ENCODE peak calls at places on chromosomes 2 and 18, in eight cellular contexts. One of them, this sample, is unnamed.
A peak's percentile ranks its signal among the peaks of the same experiment; 100 is the strongest.

GRCh38 chr18:9346775-9347174 is 12.2 kb downstream of the TWSG1 start:
- DNase-seq in lower lobe of right lung: no peak
- DNase-seq in heart right ventricle: no peak
- DNase-seq in transverse colon: no peak
- DNase-seq in Karpas-422: no peak
- DNase-seq in aorta: no peak
- DNase-seq in endothelial cell of umbilical vein: no peak
- DNase-seq in ovary: no peak
- DNase-seq in this sample: no peak

GRCh38 chr2:109512076-109512475 is 101.7 kb downstream of the SEPTIN10 start:
- DNase-seq in lower lobe of right lung: no peak
- DNase-seq in heart right ventricle: no peak
- DNase-seq in transverse colon: no peak
- DNase-seq in Karpas-422: no peak
- DNase-seq in aorta: no peak
- DNase-seq in endothelial cell of umbilical vein: no peak
- DNase-seq in ovary: no peak
- DNase-seq in this sample: no peak

GRCh38 chr2:144472911-144473310 is 47.0 kb downstream of the ZEB2 start:
- DNase-seq in lower lobe of right lung: no peak
- DNase-seq in heart right ventricle: no peak
- DNase-seq in transverse colon: no peak
- DNase-seq in Karpas-422: no peak
- DNase-seq in aorta: no peak
- DNase-seq in endothelial cell of umbilical vein: no peak
- DNase-seq in ovary: no peak
- DNase-seq in this sample: no peak

GRCh38 chr2:217609952-217610351 is 392.8 kb downstream of the TNS1 start:
- DNase-seq in lower lobe of right lung: no peak
- DNase-seq in heart right ventricle: no peak
- DNase-seq in transverse colon: no peak
- DNase-seq in Karpas-422: no peak
- DNase-seq in aorta: no peak
- DNase-seq in endothelial cell of umbilical vein: no peak
- DNase-seq in ovary: no peak
- DNase-seq in this sample: no peak

GRCh38 chr18:63073481-63073880 is 246.1 kb downstream of the BCL2 start:
- DNase-seq in lower lobe of right lung: no peak
- DNase-seq in heart right ventricle: no peak
- DNase-seq in transverse colon: no peak
- DNase-seq in Karpas-422: peak; percentile 45
- DNase-seq in aorta: no peak
- DNase-seq in endothelial cell of umbilical vein: no peak
- DNase-seq in ovary: no peak
- DNase-seq in this sample: no peak

GRCh38 chr2:124778076-124778475 is 753.0 kb downstream of the CNTNAP5 start:
- DNase-seq in lower lobe of right lung: no peak
- DNase-seq in heart right ventricle: no peak
- DNase-seq in transverse colon: no peak
- DNase-seq in Karpas-422: no peak
- DNase-seq in aorta: no peak
- DNase-seq in endothelial cell of umbilical vein: no peak
- DNase-seq in ovary: no peak
- DNase-seq in this sample: no peak

GRCh38 chr2:65479528-65479927 is 47.1 kb upstream of the SPRED2 start:
- DNase-seq in lower lobe of right lung: no peak
- DNase-seq in heart right ventricle: peak; percentile 48
- DNase-seq in transverse colon: no peak
- DNase-seq in Karpas-422: no peak
- DNase-seq in aorta: no peak
- DNase-seq in endothelial cell of umbilical vein: no peak
- DNase-seq in ovary: no peak
- DNase-seq in this sample: no peak

GRCh38 chr18:51149605-51150429 is 47.7 kb downstream of the MEX3C start:
- DNase-seq in lower lobe of right lung: no peak
- DNase-seq in heart right ventricle: no peak
- DNase-seq in transverse colon: no peak
- DNase-seq in Karpas-422: no peak
- DNase-seq in aorta: no peak
- DNase-seq in endothelial cell of umbilical vein: no peak
- DNase-seq in ovary: no peak
- DNase-seq in this sample: no peak

GRCh38 chr2:49936965-49937364 is 782.6 kb upstream of the FSHR start:
- DNase-seq in lower lobe of right lung: no peak
- DNase-seq in heart right ventricle: no peak
- DNase-seq in transverse colon: no peak
- DNase-seq in Karpas-422: no peak
- DNase-seq in aorta: no peak
- DNase-seq in endothelial cell of umbilical vein: no peak
- DNase-seq in ovary: no peak
- DNase-seq in this sample: no peak

GRCh38 chr2:191222507-191222906 is 22.7 kb upstream of the MYO1B start:
- DNase-seq in lower lobe of right lung: no peak
- DNase-seq in heart right ventricle: peak; percentile 34
- DNase-seq in transverse colon: no peak
- DNase-seq in Karpas-422: no peak
- DNase-seq in aorta: no peak
- DNase-seq in endothelial cell of umbilical vein: no peak
- DNase-seq in ovary: no peak
- DNase-seq in this sample: no peak

GRCh38 chr18:31246460-31246859 is 71.5 kb upstream of the DSG1 start:
- DNase-seq in lower lobe of right lung: no peak
- DNase-seq in heart right ventricle: no peak
- DNase-seq in transverse colon: no peak
- DNase-seq in Karpas-422: peak; percentile 73
- DNase-seq in aorta: no peak
- DNase-seq in endothelial cell of umbilical vein: no peak
- DNase-seq in ovary: no peak
- DNase-seq in this sample: no peak
- H3K4me1 ChIP-seq in lower lobe of right lung: no peaks in the 10 kb centered on the region
- H3K4me1 ChIP-seq in heart right ventricle: peaks cover 10% of the 10 kb centered on the region
- H3K4me1 ChIP-seq in transverse colon: peaks cover 34% of the 10 kb centered on the region
- H3K4me1 ChIP-seq in Karpas-422: peaks cover 99% of the 10 kb centered on the region
- H3K4me1 ChIP-seq in aorta: no peaks in the 10 kb centered on the region
- H3K4me1 ChIP-seq in endothelial cell of umbilical vein: peaks cover 17% of the 10 kb centered on the region
- H3K4me1 ChIP-seq in ovary: no peaks in the 10 kb centered on the region
- H3K4me1 ChIP-seq in this sample: peaks cover 4% of the 10 kb centered on the region

DNA sequence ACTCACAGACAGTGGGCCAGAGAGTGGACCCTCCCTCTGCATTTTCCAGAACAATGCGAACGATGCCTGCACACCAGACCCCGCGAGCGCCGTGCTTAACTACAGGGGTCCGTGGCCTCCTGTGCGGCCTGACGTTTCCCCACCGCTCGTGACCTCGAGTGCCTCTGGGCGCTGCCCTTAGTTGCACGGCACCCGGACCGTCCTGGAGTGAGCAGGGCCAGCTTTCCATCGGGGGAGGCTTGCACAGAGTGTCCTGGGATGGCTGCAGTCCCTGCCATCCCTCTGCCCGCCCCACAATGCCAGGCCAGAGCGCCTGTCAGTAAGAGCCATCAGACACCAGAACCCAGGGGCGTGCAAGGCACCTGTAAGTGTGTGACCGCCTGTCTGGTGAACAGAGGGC is 217.0 kb downstream of the TWIST2 start:
- DNase-seq in lower lobe of right lung: peak; percentile 43
- DNase-seq in heart right ventricle: no peak
- DNase-seq in transverse colon: no peak
- DNase-seq in Karpas-422: no peak
- DNase-seq in aorta: no peak
- DNase-seq in endothelial cell of umbilical vein: no peak
- DNase-seq in ovary: no peak
- DNase-seq in this sample: no peak
- H3K27ac ChIP-seq in lower lobe of right lung: no peak overlapping the region
- H3K27ac ChIP-seq in heart right ventricle: no peak overlapping the region
- H3K27ac ChIP-seq in transverse colon: no peak overlapping the region
- H3K27ac ChIP-seq in Karpas-422: no peak overlapping the region
- H3K27ac ChIP-seq in aorta: no peak overlapping the region
- H3K27ac ChIP-seq in endothelial cell of umbilical vein: no peak overlapping the region
- H3K27ac ChIP-seq in ovary: no peak overlapping the region
- H3K27ac ChIP-seq in this sample: no peak overlapping the region

GRCh38 chr18:73952296-73952946 is 195.2 kb downstream of the FBXO15 start:
- DNase-seq in lower lobe of right lung: no peak
- DNase-seq in heart right ventricle: no peak
- DNase-seq in transverse colon: no peak
- DNase-seq in Karpas-422: no peak
- DNase-seq in aorta: no peak
- DNase-seq in endothelial cell of umbilical vein: no peak
- DNase-seq in ovary: no peak
- DNase-seq in this sample: no peak

GRCh38 chr18:73950116-73950705 is 197.4 kb downstream of the FBXO15 start:
- DNase-seq in lower lobe of right lung: no peak
- DNase-seq in heart right ventricle: no peak
- DNase-seq in transverse colon: no peak
- DNase-seq in Karpas-422: no peak
- DNase-seq in aorta: no peak
- DNase-seq in endothelial cell of umbilical vein: no peak
- DNase-seq in ovary: no peak
- DNase-seq in this sample: no peak

GRCh38 chr18:73959341-73959740 is 188.3 kb downstream of the FBXO15 start:
- DNase-seq in lower lobe of right lung: no peak
- DNase-seq in heart right ventricle: no peak
- DNase-seq in transverse colon: no peak
- DNase-seq in Karpas-422: no peak
- DNase-seq in aorta: no peak
- DNase-seq in endothelial cell of umbilical vein: no peak
- DNase-seq in ovary: no peak
- DNase-seq in this sample: no peak

GRCh38 chr18:73948497-73948896 is 199.1 kb downstream of the FBXO15 start:
- DNase-seq in lower lobe of right lung: no peak
- DNase-seq in heart right ventricle: no peak
- DNase-seq in transverse colon: no peak
- DNase-seq in Karpas-422: no peak
- DNase-seq in aorta: no peak
- DNase-seq in endothelial cell of umbilical vein: no peak
- DNase-seq in ovary: no peak
- DNase-seq in this sample: no peak

DNA sequence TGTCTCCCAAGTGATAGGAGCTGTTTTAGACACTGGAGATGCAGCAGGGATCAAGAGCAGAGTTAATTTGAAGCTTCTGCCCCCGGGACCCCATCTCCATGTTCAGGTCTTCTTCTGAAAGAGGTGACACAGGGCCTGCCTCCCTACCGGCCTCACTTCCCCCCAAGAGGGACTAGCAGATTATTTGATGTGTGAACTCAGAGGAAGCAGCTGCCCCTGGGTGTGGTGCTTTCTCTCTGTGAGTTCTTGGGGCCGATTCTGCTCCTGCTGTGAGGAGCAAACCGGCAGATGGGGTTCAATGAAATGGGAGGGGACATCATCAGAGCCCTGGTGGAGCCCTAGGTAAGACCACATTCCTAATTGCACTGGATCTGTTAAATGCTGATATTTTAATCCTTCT is 193.4 kb downstream of the FBXO15 start:
- DNase-seq in lower lobe of right lung: no peak
- DNase-seq in heart right ventricle: no peak
- DNase-seq in transverse colon: no peak
- DNase-seq in Karpas-422: no peak
- DNase-seq in aorta: no peak
- DNase-seq in endothelial cell of umbilical vein: no peak
- DNase-seq in ovary: no peak
- DNase-seq in this sample: no peak
- H3K4me1 ChIP-seq in lower lobe of right lung: no peaks in the 10 kb centered on the region
- H3K4me1 ChIP-seq in heart right ventricle: no peaks in the 10 kb centered on the region
- H3K4me1 ChIP-seq in transverse colon: no peaks in the 10 kb centered on the region
- H3K4me1 ChIP-seq in Karpas-422: peaks cover 28% of the 10 kb centered on the region
- H3K4me1 ChIP-seq in aorta: no peaks in the 10 kb centered on the region
- H3K4me1 ChIP-seq in endothelial cell of umbilical vein: no peaks in the 10 kb centered on the region
- H3K4me1 ChIP-seq in ovary: no peaks in the 10 kb centered on the region
- H3K4me1 ChIP-seq in this sample: no peaks in the 10 kb centered on the region

GRCh38 chr18:55306338-55306737 is 281.7 kb downstream of the TCF4 start:
- DNase-seq in lower lobe of right lung: no peak
- DNase-seq in heart right ventricle: no peak
- DNase-seq in transverse colon: no peak
- DNase-seq in Karpas-422: no peak
- DNase-seq in aorta: no peak
- DNase-seq in endothelial cell of umbilical vein: no peak
- DNase-seq in ovary: no peak
- DNase-seq in this sample: no peak
- H3K27ac ChIP-seq in lower lobe of right lung: no peak overlapping the region
- H3K27ac ChIP-seq in heart right ventricle: no peak overlapping the region
- H3K27ac ChIP-seq in transverse colon: no peak overlapping the region
- H3K27ac ChIP-seq in Karpas-422: no peak overlapping the region
- H3K27ac ChIP-seq in aorta: no peak overlapping the region
- H3K27ac ChIP-seq in endothelial cell of umbilical vein: no peak overlapping the region
- H3K27ac ChIP-seq in ovary: no peak overlapping the region
- H3K27ac ChIP-seq in this sample: no peak overlapping the region

This sample was measured in right cardiac atrium.